ENCODE peak calls at places on chromosomes 5 and 9, in six cellular contexts. D, E, H, P, A and M are unnamed samples.

GRCh38 chr5:84374568-84374967 is 10.1 kb downstream of the EDIL3 start:
- DNase-seq in P (no peak), D (no peak), H (no peak), E (no peak), A (no peak), M (no peak)

GRCh38 chr9:88722753-88723152 is 187.8 kb downstream of the NXNL2 start:
- DNase-seq in E (no peak), P (no peak), A (peak), D (no peak), H (peak), M (no peak)

GRCh38 chr5:15575566-15576195 is 75.7 kb downstream of the FBXL7 start:
- DNase-seq in P (no peak), H (peak), D (no peak), E (no peak), A (no peak), M (no peak)

GRCh38 chr9:20684865-20685696 is 1.0 kb downstream of the FOCAD start:
- DNase-seq in E (no peak), H (peak), P (no peak), D (no peak), A (peak), M (peak)

GRCh38 chr9:18989865-18990264 is 43.1 kb downstream of the SAXO1 start:
- DNase-seq in P (no peak), A (no peak), D (no peak), H (no peak), E (no peak), M (no peak)

GRCh38 chr5:157998021-157998504 is 139.1 kb upstream of the CLINT1 start:
- DNase-seq in H (peak), E (no peak), D (no peak), A (no peak), P (no peak), M (no peak)

GRCh38 chr9:20290287-20290686 is 332.0 kb downstream of the MLLT3 start:
- DNase-seq in P (no peak), H (no peak), D (no peak), A (no peak), E (no peak), M (no peak)

GRCh38 chr5:87754009-87754757 is 341.5 kb upstream of the CCNH start:
- DNase-seq in H (no peak), D (no peak), A (no peak), P (no peak), E (no peak), M (no peak)

GRCh38 chr5:32709789-32710334 is 1.3 kb upstream of the NPR3 start:
- DNase-seq in D (no peak), H (peak), A (peak), P (no peak), E (no peak), M (peak)

GRCh38 chr9:134314950-134315715 is 11.1 kb upstream of the RXRA start:
- DNase-seq in A (no peak), P (no peak), E (peak), H (no peak), D (no peak), M (no peak)

GRCh38 chr9:130766904-130767262 is 68.2 kb upstream of the ABL1 start:
- DNase-seq in P (no peak), E (no peak), H (no peak), D (no peak), A (no peak), M (no peak)

GRCh38 chr9:8863886-8864881 is 1064.6 kb upstream of the DMAC1 start:
- DNase-seq in E (no peak), D (no peak), A (no peak), H (peak), P (no peak), M (no peak)

GRCh38 chr9:110626109-110626829 is 42.3 kb upstream of the MUSK start:
- DNase-seq in D (no peak), P (no peak), H (peak), A (peak), E (no peak), M (no peak)

GRCh38 chr5:139788294-139788875 is 7.2 kb upstream of the PSD2 start:
- DNase-seq in E (peak), A (no peak), H (no peak), D (no peak), P (peak), M (no peak)

GRCh38 chr5:171595801-171596231 is 176.4 kb downstream of the FGF18 start:
- DNase-seq in D (no peak), H (peak), A (peak), E (no peak), P (no peak), M (no peak)

GRCh38 chr5:176653986-176654385 is 6.7 kb downstream of the TSPAN17 start:
- DNase-seq in P (no peak), E (no peak), H (no peak), A (no peak), D (no peak), M (no peak)

GRCh38 chr5:103587185-103587748 is 24.7 kb upstream of the NUDT12 start:
- DNase-seq in P (no peak), E (no peak), H (peak), A (peak), D (no peak), M (no peak)

GRCh38 chr9:73081979-73082657 is 69.5 kb upstream of the ANXA1 start:
- DNase-seq in D (no peak), P (no peak), H (peak), E (no peak), A (peak), M (peak)

GRCh38 chr9:28927711-28928110 is 1354.4 kb upstream of the C9orf72 start:
- DNase-seq in E (no peak), H (no peak), A (no peak), P (no peak), D (no peak), M (no peak)
- H3K27ac ChIP-seq in E (no peak), H (no peak), A (no peak), P (no peak), D (no peak), M (no peak)

GRCh38 chr9:113186241-113186755 is 34.8 kb downstream of the FKBP15 start:
- DNase-seq in A (no peak), H (no peak), P (no peak), D (no peak), E (no peak), M (no peak)
- H3K4me3 ChIP-seq in A (no peak), H (no peak), P (no peak), D (no peak), E (no peak), M (no peak)

GRCh38 chr9:136939431-136939995 is 5.0 kb downstream of the FBXW5 start:
- DNase-seq in H (no peak), D (no peak), P (no peak), A (no peak), E (no peak), M (no peak)
- H3K27ac ChIP-seq in H (no peak), D (no peak), P (peak), A (no peak), E (no peak), M (no peak)

GRCh38 chr9:33752130-33752637 is 43.2 kb upstream of the PRSS3 start:
- DNase-seq in H (no peak), P (no peak), A (no peak), D (no peak), E (no peak), M (no peak)
- H3K4me3 ChIP-seq in H (no peak), P (no peak), A (no peak), D (no peak), E (no peak), M (no peak)